ENCODE peak calls at places on chromosomes 1 and 21, in eight cellular contexts. S, F, U, N, B, O, L and K are unnamed samples.

GRCh38 chr1:6220236-6220635 is 14.3 kb downstream of the RNF207 start:
- DNase-seq in S (no peak), F (no peak), U (no peak), N (no peak), B (no peak), O (no peak), L (no peak), K (no peak)

GRCh38 chr1:74392848-74393247 is 119.6 kb downstream of the LRRC53 start:
- DNase-seq in S (no peak), F (no peak), U (no peak), N (no peak), B (no peak), O (no peak), L (no peak), K (no peak)

GRCh38 chr1:81298321-81298720 is 502.4 kb upstream of the ADGRL2 start:
- DNase-seq in S (no peak), F (no peak), U (no peak), N (no peak), B (no peak), O (no peak), L (no peak), K (no peak)

GRCh38 chr1:16921391-16922185 is at the start of gene CROCC:
- DNase-seq in S (no peak), F (peak; percentile 82), U (no peak), N (no peak), B (peak; percentile 91), O (peak; percentile 25), L (no peak), K (peak; percentile 68)

GRCh38 chr1:240352769-240353168 is 259.2 kb downstream of the GREM2 start:
- DNase-seq in S (no peak), F (no peak), U (no peak), N (peak; percentile 32), B (no peak), O (no peak), L (no peak), K (no peak)

GRCh38 chr1:6614019-6614952 is 755 bp downstream of the PHF13 start:
- DNase-seq in S (peak; percentile 49), F (peak; percentile 41), U (no peak), N (no peak), B (peak; percentile 94), O (peak; percentile 63), L (peak; percentile 84), K (peak; percentile 69)

GRCh38 chr1:119475866-119476439 is 31.1 kb upstream of the HSD3B1 start:
- DNase-seq in S (no peak), F (peak; percentile 48), U (peak; percentile 26), N (no peak), B (no peak), O (peak; percentile 19), L (no peak), K (no peak)

GRCh38 chr1:4510276-4510691 is 144.1 kb upstream of the AJAP1 start:
- DNase-seq in S (no peak), F (no peak), U (no peak), N (no peak), B (no peak), O (no peak), L (no peak), K (no peak)

GRCh38 chr1:224528900-224529299 is 87.2 kb upstream of the CNIH3 start:
- DNase-seq in S (no peak), F (no peak), U (no peak), N (peak; percentile 89), B (no peak), O (no peak), L (no peak), K (no peak)

GRCh38 chr1:161182214-161182613 is 4.9 kb upstream of the B4GALT3 start:
- DNase-seq in S (no peak), F (no peak), U (no peak), N (no peak), B (peak; percentile 54), O (no peak), L (no peak), K (no peak)

GRCh38 chr1:24892188-24893153 is 37.6 kb downstream of the RUNX3 start:
- DNase-seq in S (no peak), F (no peak), U (no peak), N (no peak), B (peak; percentile 19), O (no peak), L (peak; percentile 14), K (no peak)

GRCh38 chr21:15015622-15016471 is 49.0 kb downstream of the NRIP1 start:
- DNase-seq in S (no peak), F (no peak), U (no peak), N (peak; percentile 56), B (no peak), O (no peak), L (no peak), K (no peak)

GRCh38 chr1:243559575-243560172 is 290.4 kb downstream of the AKT3 start:
- DNase-seq in S (no peak), F (no peak), U (no peak), N (no peak), B (no peak), O (no peak), L (no peak), K (no peak)

GRCh38 chr1:203069028-203069804 is 16.6 kb downstream of the MYOG start:
- DNase-seq in S (no peak), F (no peak), U (peak; percentile 12), N (no peak), B (no peak), O (no peak), L (no peak), K (peak; percentile 67)

GRCh38 chr1:99963041-99963795 is 6.6 kb upstream of the SLC35A3 start:
- DNase-seq in S (no peak), F (no peak), U (no peak), N (no peak), B (no peak), O (no peak), L (no peak), K (no peak)

GRCh38 chr1:195516036-195516435 is 1092.2 kb downstream of the KCNT2 start:
- DNase-seq in S (no peak), F (no peak), U (no peak), N (no peak), B (no peak), O (no peak), L (no peak), K (no peak)

GRCh38 chr1:111399792-111400610 is 27.5 kb downstream of the OVGP1 start:
- DNase-seq in S (peak; percentile 22), F (peak; percentile 67), U (peak; percentile 32), N (no peak), B (no peak), O (no peak), L (no peak), K (no peak)

GRCh38 chr21:35400233-35400939 is 351.3 kb upstream of the RUNX1 start:
- DNase-seq in S (no peak), F (peak; percentile 86), U (peak; percentile 53), N (peak; percentile 11), B (no peak), O (no peak), L (no peak), K (no peak)

GRCh38 chr1:94592566-94592920 is 51.0 kb upstream of the F3 start:
- DNase-seq in S (no peak), F (no peak), U (no peak), N (no peak), B (no peak), O (no peak), L (no peak), K (no peak)

GRCh38 chr1:8925406-8925805 is 20.3 kb upstream of the CA6 start:
- DNase-seq in S (no peak), F (no peak), U (no peak), N (no peak), B (no peak), O (no peak), L (no peak), K (no peak)

GRCh38 chr1:66316464-66317155 is 217.3 kb upstream of the SGIP1 start:
- DNase-seq in S (no peak), F (peak; percentile 36), U (peak; percentile 8), N (no peak), B (no peak), O (no peak), L (no peak), K (no peak)

GRCh38 chr1:156336242-156336641 is 1.9 kb downstream of the CCT3 start:
- DNase-seq in S (no peak), F (peak; percentile 54), U (no peak), N (no peak), B (no peak), O (no peak), L (no peak), K (no peak)

GRCh38 chr1:54807756-54808155 is 6.6 kb upstream of the TTC22 start:
- DNase-seq in S (no peak), F (no peak), U (no peak), N (no peak), B (no peak), O (no peak), L (peak; percentile 22), K (no peak)

GRCh38 chr1:236168716-236169429 is 26.5 kb downstream of the GPR137B start:
- DNase-seq in S (no peak), F (peak; percentile 16), U (peak; percentile 42), N (no peak), B (peak; percentile 75), O (peak; percentile 40), L (no peak), K (peak; percentile 67)

GRCh38 chr21:42684109-42684916 is 30.9 kb downstream of the PDE9A start:
- DNase-seq in S (no peak), F (peak; percentile 14), U (no peak), N (no peak), B (peak; percentile 41), O (no peak), L (no peak), K (peak; percentile 53)

GRCh38 chr1:47688161-47688560 is 250.3 kb downstream of the FOXD2 start:
- DNase-seq in S (no peak), F (no peak), U (no peak), N (no peak), B (peak; percentile 38), O (no peak), L (peak; percentile 45), K (no peak)

GRCh38 chr21:36716387-36716786 is 17.5 kb downstream of the SIM2 start:
- DNase-seq in S (no peak), F (no peak), U (no peak), N (no peak), B (no peak), O (no peak), L (no peak), K (no peak)

GRCh38 chr1:204410764-204411450 is 710 bp downstream of the PPP1R15B start:
- DNase-seq in S (no peak), F (peak; percentile 24), U (peak; percentile 26), N (no peak), B (no peak), O (peak; percentile 54), L (no peak), K (peak; percentile 52)

GRCh38 chr1:175630076-175630475 is 113.3 kb downstream of the TNR start:
- DNase-seq in S (no peak), F (no peak), U (no peak), N (no peak), B (no peak), O (no peak), L (no peak), K (no peak)

GRCh38 chr1:10637400-10637799 is 159.0 kb downstream of the CASZ1 start:
- DNase-seq in S (no peak), F (no peak), U (no peak), N (no peak), B (no peak), O (no peak), L (no peak), K (no peak)